ENCODE peak calls at places on chromosome 1, in nine cellular contexts. Y is K562, N is HepG2, B is A549, S is H1, Z is WTC11, E is NB4, H is endothelial cell of umbilical vein, U is HCT116. J is an unnamed sample.
A peak's percentile ranks its signal among the peaks of the same experiment; 100 is the strongest.

GRCh38 chr1:7341145-7341900 is 429.8 kb upstream of the VAMP3 start:
- DNase-seq in Y (no peak), N (no peak), B (no peak), S (no peak), Z (no peak), E (no peak), H (peak; percentile 57), U (no peak), J (peak; percentile 82)

GRCh38 chr1:22930235-22930912 is 42.3 kb downstream of the LACTBL1 start:
- DNase-seq in Y (peak; percentile 90), N (peak; percentile 29), B (peak; percentile 34), S (peak; percentile 95), Z (peak; percentile 91), E (peak; percentile 57), H (peak; percentile 49), U (peak; percentile 41), J (peak; percentile 89)

GRCh38 chr1:176206006-176206960 is 803 bp downstream of the COP1 start:
- DNase-seq in Y (peak; percentile 55), N (peak; percentile 38), B (peak; percentile 52), S (no peak), Z (peak; percentile 34), E (peak; percentile 65), H (peak; percentile 55), U (no peak), J (peak; percentile 63)

GRCh38 chr1:175072131-175072941 is 4.7 kb downstream of the TNN start:
- DNase-seq in Y (no peak), N (no peak), B (no peak), S (no peak), Z (no peak), E (peak; percentile 91), H (peak; percentile 41), U (no peak), J (no peak)

GRCh38 chr1:231040019-231040799 is at the start of gene FAM89A:
- DNase-seq in Y (peak; percentile 97), N (no peak), B (peak; percentile 46), S (peak; percentile 76), Z (peak; percentile 38), E (peak; percentile 57), H (no peak), U (peak; percentile 4), J (peak; percentile 89)

GRCh38 chr1:51369171-51369570 is 38.8 kb upstream of the TTC39A start:
- DNase-seq in Y (no peak), N (no peak), B (no peak), S (no peak), Z (no peak), E (no peak), H (no peak), U (no peak), J (no peak)

GRCh38 chr1:68373173-68373572 is 76.6 kb downstream of the RPE65 start:
- DNase-seq in Y (no peak), N (no peak), B (no peak), S (no peak), Z (no peak), E (no peak), H (no peak), U (no peak), J (no peak)

GRCh38 chr1:93960641-93961147 is 51.5 kb upstream of the GCLM start:
- DNase-seq in Y (no peak), N (peak; percentile 43), B (no peak), S (no peak), Z (no peak), E (no peak), H (no peak), U (no peak), J (no peak)

GRCh38 chr1:81118550-81118949 is 682.2 kb upstream of the ADGRL2 start:
- DNase-seq in Y (no peak), N (no peak), B (no peak), S (no peak), Z (no peak), E (no peak), H (no peak), U (no peak), J (no peak)

GRCh38 chr1:175635092-175635491 is 108.3 kb downstream of the TNR start:
- DNase-seq in Y (no peak), N (no peak), B (no peak), S (no peak), Z (no peak), E (no peak), H (no peak), U (no peak), J (no peak)

GRCh38 chr1:56034222-56034621 is 545.1 kb downstream of the PLPP3 start:
- DNase-seq in Y (no peak), N (no peak), B (no peak), S (no peak), Z (no peak), E (no peak), H (no peak), U (no peak), J (no peak)

GRCh38 chr1:221809101-221810029 is 67.5 kb upstream of the DUSP10 start:
- DNase-seq in Y (no peak), N (no peak), B (no peak), S (no peak), Z (no peak), E (peak; percentile 3), H (peak; percentile 53), U (no peak), J (no peak)

GRCh38 chr1:222455188-222455879 is 92.6 kb downstream of the HHIPL2 start:
- DNase-seq in Y (peak; percentile 86), N (peak; percentile 47), B (peak; percentile 78), S (peak; percentile 90), Z (peak; percentile 87), E (peak; percentile 93), H (peak; percentile 73), U (peak; percentile 64), J (peak; percentile 68)

GRCh38 chr1:210883821-210884220 is 250.1 kb downstream of the KCNH1 start:
- DNase-seq in Y (no peak), N (no peak), B (peak; percentile 31), S (no peak), Z (no peak), E (no peak), H (no peak), U (no peak), J (no peak)

GRCh38 chr1:53681647-53682368 is 57.2 kb downstream of the GLIS1 start:
- DNase-seq in Y (peak; percentile 53), N (peak; percentile 41), B (peak; percentile 36), S (peak; percentile 76), Z (peak; percentile 84), E (peak; percentile 49), H (peak; percentile 59), U (peak; percentile 27), J (peak; percentile 79)
- TF ChIP-seq MAX in Y (no peak), N (no peak), B (no peak), S (peak; percentile 62), Z (peak; percentile 40), E (peak; percentile 36), H (no peak), U (no peak), J (no peak)

DNA sequence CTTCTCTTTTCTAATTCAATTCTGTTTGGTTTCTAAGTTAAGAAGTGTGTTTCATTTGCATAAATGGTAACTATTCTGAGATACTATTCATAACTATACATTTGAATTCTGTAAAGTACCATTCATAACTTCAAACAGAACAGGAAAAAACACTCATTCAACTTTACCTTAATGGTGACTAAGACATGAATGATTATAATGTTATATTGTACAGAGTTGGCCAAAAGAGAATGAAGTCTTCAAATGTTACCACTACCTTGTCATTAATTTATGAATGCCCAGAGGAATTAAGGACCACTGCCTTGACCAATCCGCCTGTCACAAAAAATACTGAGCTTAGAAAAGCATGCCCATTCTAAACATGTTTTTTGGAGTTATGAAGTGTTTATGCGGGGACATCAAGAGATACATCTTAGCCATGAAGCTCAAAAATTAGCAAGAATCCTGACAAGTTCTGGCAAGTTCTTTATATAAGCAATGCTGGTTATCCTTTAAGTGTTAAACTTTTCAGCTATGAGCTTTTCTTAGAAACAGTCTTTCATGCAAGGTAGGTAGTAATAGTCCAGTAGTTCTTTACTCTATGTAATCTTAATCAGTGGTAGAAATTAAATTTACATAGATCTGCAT is 7.9 kb downstream of the WASF2 start:
- DNase-seq in Y (no peak), N (no peak), B (no peak), S (no peak), Z (no peak), E (no peak), H (no peak), U (no peak), J (no peak)
- TF ChIP-seq MAX in Y (no peak), N (no peak), B (no peak), S (no peak), Z (no peak), E (no peak), H (no peak), U (no peak), J (no peak)

GRCh38 chr1:21585037-21585436 is 75.8 kb downstream of the ALPL start:
- DNase-seq in Y (peak; percentile 60), N (peak; percentile 43), B (no peak), S (no peak), Z (no peak), E (no peak), H (peak; percentile 15), U (no peak), J (no peak)

GRCh38 chr1:21586926-21587601 is 77.8 kb downstream of the ALPL start:
- DNase-seq in Y (peak; percentile 81), N (peak; percentile 69), B (peak; percentile 74), S (no peak), Z (peak; percentile 40), E (peak; percentile 46), H (peak; percentile 83), U (peak; percentile 61), J (peak; percentile 80)

GRCh38 chr1:21589618-21590017 is 79.5 kb downstream of the RAP1GAP start:
- DNase-seq in Y (no peak), N (no peak), B (no peak), S (no peak), Z (no peak), E (no peak), H (no peak), U (no peak), J (no peak)

GRCh38 chr1:21586222-21586621 is 77.0 kb downstream of the ALPL start:
- DNase-seq in Y (no peak), N (no peak), B (no peak), S (no peak), Z (no peak), E (no peak), H (no peak), U (no peak), J (no peak)

DNA sequence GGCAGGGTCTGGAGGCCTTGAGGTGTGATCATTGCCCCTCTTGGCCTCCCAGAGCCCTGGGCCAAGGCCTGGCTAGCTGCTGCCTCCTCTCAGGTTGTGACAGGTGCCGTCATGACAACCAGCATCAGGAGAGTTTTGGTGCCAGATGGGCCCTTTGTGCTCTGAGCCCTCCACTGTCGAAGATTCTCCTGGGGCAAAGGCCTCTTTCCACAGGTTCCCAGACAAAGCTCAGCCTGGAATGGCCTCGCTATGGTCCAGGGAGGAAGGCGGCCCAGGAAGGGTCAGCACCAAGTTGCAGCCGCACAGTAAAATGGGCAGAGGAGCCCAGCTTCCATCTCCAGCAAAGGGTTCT is 78.4 kb downstream of the ALPL start:
- DNase-seq in Y (no peak), N (no peak), B (no peak), S (no peak), Z (no peak), E (no peak), H (no peak), U (no peak), J (no peak)
- TF ChIP-seq MAX in Y (no peak), N (no peak), B (no peak), S (no peak), Z (no peak), E (no peak), H (no peak), U (no peak), J (no peak)

GRCh38 chr1:150968491-150968890 is 6.1 kb downstream of the CERS2 start:
- DNase-seq in Y (no peak), N (no peak), B (no peak), S (no peak), Z (no peak), E (no peak), H (no peak), U (no peak), J (no peak)
- TF ChIP-seq MAX in Y (no peak), N (no peak), B (no peak), S (no peak), Z (no peak), E (no peak), H (no peak), U (no peak), J (no peak)